ENCODE peak calls at places on chromosomes 11 and 22, in seven cellular contexts. H, W, K, B, N, G and X are unnamed samples. For H3K36me3 and H3K4me1, the result is how much of the 10 kb centered on the place peaks cover.

GRCh38 chr11:11028017-11028692 is 170.3 kb upstream of the ZBED5 start:
- DNase-seq in H (peak), W (peak), K (peak), B (peak), N (peak), G (peak), X (peak)

GRCh38 chr11:133153031-133153430 is 379.3 kb downstream of the OPCML start:
- DNase-seq in H (no peak), W (no peak), K (no peak), B (no peak), N (no peak), G (no peak), X (no peak)

GRCh38 chr11:130192845-130193267 is 33.3 kb downstream of the ST14 start:
- DNase-seq in H (no peak), W (no peak), K (no peak), B (no peak), N (peak), G (no peak), X (no peak)

GRCh38 chr11:57711414-57712255 is at the start of gene MED19:
- DNase-seq in H (peak), W (peak), K (peak), B (peak), N (peak), G (peak), X (peak)

GRCh38 chr11:285021-285893 is 3.7 kb upstream of the PGGHG start:
- DNase-seq in H (peak), W (no peak), K (peak), B (no peak), N (peak), G (peak), X (peak)

GRCh38 chr11:45332486-45332934 is 46.4 kb upstream of the SYT13 start:
- DNase-seq in H (no peak), W (no peak), K (no peak), B (peak), N (peak), G (no peak), X (no peak)

GRCh38 chr11:77081381-77081851 is 14.6 kb downstream of the CAPN5 start:
- DNase-seq in H (peak), W (no peak), K (peak), B (no peak), N (peak), G (no peak), X (no peak)

GRCh38 chr11:72642815-72643511 is 31.3 kb downstream of the PDE2A start:
- DNase-seq in H (peak), W (peak), K (peak), B (peak), N (peak), G (peak), X (peak)

GRCh38 chr11:37141707-37142106 is 543.7 kb upstream of the RAG2 start:
- DNase-seq in H (no peak), W (no peak), K (no peak), B (peak), N (no peak), G (no peak), X (no peak)

GRCh38 chr22:28952857-28953256 is 69.5 kb downstream of the ZNRF3 start:
- DNase-seq in H (no peak), W (peak), K (no peak), B (no peak), N (no peak), G (no peak), X (no peak)

GRCh38 chr11:124174001-124174400 is 9.1 kb upstream of the OR10D3 start:
- DNase-seq in H (no peak), W (no peak), K (no peak), B (peak), N (no peak), G (no peak), X (no peak)

GRCh38 chr11:127620660-127621059 is 620.1 kb upstream of the KIRREL3 start:
- DNase-seq in H (no peak), W (no peak), K (no peak), B (no peak), N (no peak), G (no peak), X (no peak)

GRCh38 chr22:29715240-29715639 is 4.6 kb upstream of the CABP7 start:
- DNase-seq in H (no peak), W (no peak), K (no peak), B (no peak), N (no peak), G (no peak), X (no peak)

GRCh38 chr11:17476317-17477083 is at the start of gene ABCC8:
- DNase-seq in H (no peak), W (no peak), K (no peak), B (peak), N (no peak), G (no peak), X (no peak)

GRCh38 chr11:86923993-86924766 is 31.0 kb downstream of the FZD4 start:
- DNase-seq in H (no peak), W (no peak), K (no peak), B (peak), N (no peak), G (no peak), X (no peak)

GRCh38 chr11:8082391-8083087 is 1.5 kb downstream of the TUB start:
- DNase-seq in H (peak), W (no peak), K (no peak), B (peak), N (no peak), G (no peak), X (no peak)

GRCh38 chr22:38863531-38864131 is 8.4 kb downstream of the CBX6 start:
- DNase-seq in H (peak), W (no peak), K (peak), B (no peak), N (no peak), G (no peak), X (no peak)

GRCh38 chr22:39462443-39463147 is 5.8 kb downstream of the MGAT3 start:
- DNase-seq in H (no peak), W (no peak), K (peak), B (peak), N (no peak), G (peak), X (no peak)

GRCh38 chr11:55707029-55707428 is 45.0 kb downstream of the OR4C6 start:
- DNase-seq in H (no peak), W (no peak), K (no peak), B (no peak), N (no peak), G (no peak), X (no peak)

GRCh38 chr22:34709641-34710040 is 356.3 kb upstream of the ISX start:
- DNase-seq in H (no peak), W (no peak), K (no peak), B (no peak), N (no peak), G (no peak), X (no peak)

GRCh38 chr11:130801287-130802146 is 114.8 kb downstream of the SNX19 start:
- DNase-seq in H (no peak), W (no peak), K (no peak), B (no peak), N (no peak), G (no peak), X (no peak)

GRCh38 chr22:47620391-47620790 is 857.9 kb downstream of the TBC1D22A start:
- DNase-seq in H (peak), W (no peak), K (no peak), B (no peak), N (no peak), G (no peak), X (no peak)

GRCh38 chr11:118615996-118616395 is 8.6 kb downstream of the PHLDB1 start:
- DNase-seq in H (peak), W (no peak), K (no peak), B (no peak), N (no peak), G (no peak), X (no peak)

GRCh38 chr22:30325724-30326703 is 727 bp downstream of the TBC1D10A start:
- DNase-seq in H (no peak), W (peak), K (peak), B (peak), N (peak), G (peak), X (peak)

GRCh38 chr22:38828616-38829205 is 15.1 kb downstream of the NPTXR start:
- DNase-seq in H (peak), W (no peak), K (peak), B (no peak), N (no peak), G (no peak), X (no peak)

GRCh38 chr11:62500066-62501035 is 46.3 kb downstream of the AHNAK start:
- DNase-seq in H (no peak), W (peak), K (no peak), B (no peak), N (no peak), G (no peak), X (peak)

GRCh38 chr11:27722117-27722844 is 22.0 kb upstream of the BDNF start:
- DNase-seq in H (no peak), W (no peak), K (no peak), B (peak), N (no peak), G (no peak), X (no peak)

GRCh38 chr11:24093410-24093809 is 403.4 kb upstream of the LUZP2 start:
- DNase-seq in H (no peak), W (no peak), K (no peak), B (no peak), N (no peak), G (no peak), X (no peak)

GRCh38 chr11:62122076-62122475 is 1.7 kb upstream of the INCENP start:
- DNase-seq in H (no peak), W (no peak), K (no peak), B (peak), N (no peak), G (no peak), X (no peak)

GRCh38 chr22:32591620-32592019 is 117.0 kb downstream of the FBXO7 start:
- DNase-seq in H (no peak), W (no peak), K (no peak), B (no peak), N (no peak), G (no peak), X (no peak)

GRCh38 chr11:68430801-68431200 is 29.8 kb upstream of the PPP6R3 start:
- DNase-seq in H (no peak), W (no peak), K (peak), B (no peak), N (no peak), G (no peak), X (peak)

GRCh38 chr22:36352775-36353507 is 34.8 kb downstream of the MYH9 start:
- DNase-seq in H (no peak), W (peak), K (peak), B (no peak), N (peak), G (peak), X (no peak)
- H3K4me3 ChIP-seq in H (no peak), W (no peak), K (no peak), B (no peak), N (no peak), G (no peak), X (no peak)

DNA sequence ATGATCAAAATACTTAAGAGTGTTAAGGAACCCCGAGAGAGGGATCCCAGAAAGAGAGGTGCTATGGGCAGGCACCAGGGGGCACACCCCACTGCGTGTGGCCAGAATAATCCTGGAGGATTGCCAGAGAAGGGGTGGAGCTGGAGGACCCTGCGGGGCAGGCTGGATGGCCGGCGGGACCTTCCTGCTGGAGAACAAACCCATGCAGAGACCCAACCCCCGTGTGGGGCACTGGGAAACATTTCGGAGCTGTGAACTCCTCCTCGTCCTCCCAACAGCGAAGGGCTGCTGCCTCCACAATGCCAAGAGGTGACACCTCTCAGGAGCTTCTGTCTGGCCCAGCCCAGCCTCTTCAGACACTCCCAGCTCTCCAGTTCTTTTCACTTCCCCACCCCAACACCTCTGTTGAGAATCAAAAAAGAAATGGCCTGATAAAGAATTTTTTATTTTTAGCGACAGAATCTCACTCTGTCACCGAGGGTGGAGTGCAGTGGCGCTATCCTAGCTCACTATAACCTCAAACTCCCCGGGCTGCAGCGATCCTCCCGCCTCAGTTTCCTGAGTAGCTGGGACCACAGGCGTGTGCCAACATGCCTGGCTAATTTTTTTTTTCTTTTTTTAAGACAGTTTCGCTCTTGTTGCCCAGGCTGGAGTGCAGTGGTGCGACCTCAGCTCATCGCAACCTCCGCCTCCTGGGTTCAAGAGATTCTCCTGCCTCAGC is 25.6 kb downstream of the RHOD start:
- DNase-seq in H (no peak), W (no peak), K (no peak), B (peak), N (no peak), G (no peak), X (peak)
- H3K36me3 ChIP-seq in H (under half), W (under half), K (under half), B (under half), N (under half), G (under half), X (under half)

GRCh38 chr11:65288706-65289536 is 25.7 kb upstream of the CDC42EP2 start:
- DNase-seq in H (no peak), W (no peak), K (no peak), B (peak), N (no peak), G (no peak), X (no peak)

GRCh38 chr11:65290448-65291165 is 24.1 kb upstream of the CDC42EP2 start:
- DNase-seq in H (peak), W (no peak), K (no peak), B (peak), N (peak), G (peak), X (peak)

GRCh38 chr11:65293909-65294381 is 20.7 kb upstream of the CDC42EP2 start:
- DNase-seq in H (no peak), W (no peak), K (no peak), B (no peak), N (no peak), G (peak), X (no peak)

GRCh38 chr11:65292866-65293265 is 21.8 kb upstream of the CDC42EP2 start:
- DNase-seq in H (no peak), W (no peak), K (no peak), B (no peak), N (no peak), G (no peak), X (no peak)

DNA sequence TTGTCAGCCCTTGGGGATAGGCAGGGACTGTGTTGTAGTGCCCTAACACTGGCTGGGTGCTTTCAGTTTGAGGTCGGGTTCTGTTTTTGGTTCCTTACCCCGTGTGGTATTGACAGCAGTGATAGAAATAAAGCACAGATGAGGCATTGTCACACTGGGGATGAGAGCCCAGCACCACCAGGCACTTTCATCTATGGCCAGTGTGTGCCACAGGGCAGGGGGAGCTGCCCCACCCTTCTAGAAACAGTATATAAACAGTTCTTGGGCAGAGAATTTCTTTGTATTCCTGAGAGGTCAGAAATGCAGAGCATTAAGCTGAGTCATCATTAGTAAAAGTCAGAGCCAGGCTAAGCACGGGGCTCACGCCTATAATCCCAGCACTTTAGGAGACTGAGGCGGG is 23.1 kb upstream of the CDC42EP2 start:
- DNase-seq in H (no peak), W (no peak), K (no peak), B (no peak), N (no peak), G (no peak), X (no peak)
- H3K4me1 ChIP-seq in H (half or more), W (under half), K (under half), B (under half), N (under half), G (half or more), X (under half)

GRCh38 chr11:2699531-2700414 is at the start of gene KCNQ1OT1:
- DNase-seq in H (peak), W (peak), K (peak), B (peak), N (peak), G (peak), X (peak)

GRCh38 chr11:2698386-2699184 is 1.2 kb downstream of the KCNQ1OT1 start:
- DNase-seq in H (no peak), W (no peak), K (peak), B (no peak), N (peak), G (no peak), X (no peak)

GRCh38 chr11:2696461-2696860 is 3.3 kb downstream of the KCNQ1OT1 start:
- DNase-seq in H (no peak), W (no peak), K (peak), B (no peak), N (no peak), G (no peak), X (no peak)

GRCh38 chr11:2699185-2699530 is 636 bp downstream of the KCNQ1OT1 start:
- DNase-seq in H (peak), W (no peak), K (peak), B (peak), N (peak), G (no peak), X (peak)

DNA sequence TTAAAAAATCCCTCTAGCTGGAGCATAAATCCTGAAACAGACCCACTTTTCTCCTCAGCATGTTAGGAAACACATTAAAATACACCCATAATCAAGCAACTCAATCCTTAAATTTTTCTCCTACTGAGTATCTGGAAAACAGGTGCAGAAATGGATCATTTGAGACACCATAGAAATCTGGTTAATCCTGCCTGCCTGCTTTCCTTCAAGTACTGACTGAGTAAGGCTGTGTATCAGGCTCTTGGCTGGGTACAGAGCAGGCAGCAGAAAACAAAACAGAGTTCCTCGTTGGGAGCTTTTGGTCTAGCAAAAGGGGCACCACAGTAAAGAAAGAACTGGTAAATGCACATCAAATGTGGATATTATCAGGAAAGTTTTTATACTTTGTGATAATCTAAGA is 1.9 kb downstream of the KCNQ1OT1 start:
- DNase-seq in H (no peak), W (no peak), K (no peak), B (no peak), N (no peak), G (no peak), X (no peak)
- H3K4me3 ChIP-seq in H (peak), W (peak), K (peak), B (peak), N (no peak), G (peak), X (no peak)

GRCh38 chr11:117152066-117152465 is 8.0 kb downstream of the PAFAH1B2 start:
- DNase-seq in H (no peak), W (no peak), K (no peak), B (no peak), N (no peak), G (no peak), X (no peak)

GRCh38 chr11:117157507-117157906 is 13.4 kb downstream of the PAFAH1B2 start:
- DNase-seq in H (no peak), W (no peak), K (no peak), B (no peak), N (no peak), G (no peak), X (no peak)

GRCh38 chr11:117159892-117160291 is 15.8 kb downstream of the PAFAH1B2 start:
- DNase-seq in H (no peak), W (no peak), K (no peak), B (no peak), N (no peak), G (no peak), X (no peak)

GRCh38 chr11:117154468-117154867 is 10.4 kb downstream of the PAFAH1B2 start:
- DNase-seq in H (no peak), W (no peak), K (no peak), B (no peak), N (no peak), G (no peak), X (no peak)
- H3K36me3 ChIP-seq in H (under half), W (under half), K (under half), B (under half), N (under half), G (half or more), X (under half)

GRCh38 chr22:46007003-46007847 is 30.3 kb upstream of the WNT7B start:
- DNase-seq in H (peak), W (peak), K (peak), B (no peak), N (peak), G (peak), X (peak)

GRCh38 chr22:46008291-46008690 is 31.3 kb upstream of the WNT7B start:
- DNase-seq in H (peak), W (no peak), K (no peak), B (no peak), N (no peak), G (no peak), X (no peak)

GRCh38 chr22:46006379-46007002 is 29.5 kb upstream of the WNT7B start:
- DNase-seq in H (peak), W (peak), K (peak), B (peak), N (peak), G (peak), X (peak)

GRCh38 chr22:46008836-46009596 is 32.1 kb upstream of the WNT7B start:
- DNase-seq in H (peak), W (no peak), K (peak), B (no peak), N (no peak), G (no peak), X (no peak)

GRCh38 chr22:46007848-46008261 is 30.9 kb upstream of the WNT7B start:
- DNase-seq in H (peak), W (peak), K (peak), B (no peak), N (peak), G (peak), X (no peak)
- H3K4me1 ChIP-seq in H (under half), W (under half), K (under half), B (under half), N (under half), G (half or more), X (under half)

GRCh38 chr11:34056672-34057071 is 5.1 kb downstream of the CAPRIN1 start:
- DNase-seq in H (no peak), W (no peak), K (no peak), B (no peak), N (no peak), G (no peak), X (no peak)

GRCh38 chr11:34052608-34053160 is 1.2 kb downstream of the CAPRIN1 start:
- DNase-seq in H (peak), W (peak), K (peak), B (peak), N (peak), G (peak), X (peak)

GRCh38 chr11:34052036-34052607 is 591 bp downstream of the CAPRIN1 start:
- DNase-seq in H (peak), W (peak), K (peak), B (peak), N (peak), G (peak), X (peak)

GRCh38 chr11:34053161-34053686 is 1.7 kb downstream of the CAPRIN1 start:
- DNase-seq in H (peak), W (peak), K (peak), B (peak), N (peak), G (peak), X (peak)

GRCh38 chr11:34055218-34056000 is 3.9 kb downstream of the CAPRIN1 start:
- DNase-seq in H (no peak), W (no peak), K (no peak), B (no peak), N (no peak), G (no peak), X (no peak)
- H3K4me3 ChIP-seq in H (no peak), W (no peak), K (no peak), B (peak), N (no peak), G (no peak), X (no peak)